ENCODE peak calls at places on chromosomes 7 and 10, in four cellular contexts. Z is HCT116, M is cardiac muscle cell, H is lung. O is an unnamed sample.

GRCh38 chr10:117137911-117138642 is at the start of gene VAX1:
- DNase-seq in H (no peak), Z (no peak), M (no peak), O (no peak)

GRCh38 chr10:116270691-116271592 is 2.1 kb downstream of the GFRA1 start:
- DNase-seq in Z (no peak), H (no peak), M (no peak), O (peak; percentile 85)

GRCh38 chr7:101856488-101857357 is 39.3 kb downstream of the CUX1 start:
- DNase-seq in Z (peak; percentile 97), H (peak; percentile 96), M (peak; percentile 88), O (no peak)

GRCh38 chr10:124996127-124996853 is 54.4 kb downstream of the ZRANB1 start:
- DNase-seq in M (no peak), Z (no peak), H (peak; percentile 26), O (peak; percentile 62)

GRCh38 chr7:923108-924041 is 31.1 kb downstream of the ADAP1 start:
- DNase-seq in H (peak; percentile 65), Z (no peak), M (peak; percentile 48), O (no peak)

GRCh38 chr7:2626498-2627117 is 5.2 kb upstream of the TTYH3 start:
- DNase-seq in M (peak; percentile 92), Z (no peak), H (no peak), O (no peak)

GRCh38 chr10:127018766-127019165 is 113.5 kb downstream of the DOCK1 start:
- DNase-seq in H (no peak), Z (no peak), M (no peak), O (no peak)

GRCh38 chr10:78335691-78336401 is 302.2 kb downstream of the RPS24 start:
- DNase-seq in H (no peak), Z (no peak), M (no peak), O (peak; percentile 54)

GRCh38 chr7:37510043-37510634 is 61.5 kb upstream of the ELMO1 start:
- DNase-seq in Z (no peak), H (no peak), M (peak; percentile 40), O (no peak)

GRCh38 chr7:99270702-99271101 is 1.9 kb upstream of the MYH16 start:
- DNase-seq in M (no peak), H (no peak), Z (no peak), O (no peak)
- TF ChIP-seq CTCF in M (no peak), H (no peak), Z (peak; percentile 10), O (no peak)

GRCh38 chr10:55169509-55169908 is 368.5 kb upstream of the PCDH15 start:
- DNase-seq in Z (no peak), M (no peak), H (no peak), O (no peak)

GRCh38 chr10:55180357-55180756 is 379.3 kb upstream of the PCDH15 start:
- DNase-seq in H (no peak), M (no peak), Z (no peak), O (no peak)

GRCh38 chr10:55174419-55174818 is 373.4 kb upstream of the PCDH15 start:
- DNase-seq in Z (no peak), M (no peak), H (no peak), O (no peak)
- TF ChIP-seq CTCF in Z (no peak), M (no peak), H (no peak), O (peak; percentile 20)

DNA sequence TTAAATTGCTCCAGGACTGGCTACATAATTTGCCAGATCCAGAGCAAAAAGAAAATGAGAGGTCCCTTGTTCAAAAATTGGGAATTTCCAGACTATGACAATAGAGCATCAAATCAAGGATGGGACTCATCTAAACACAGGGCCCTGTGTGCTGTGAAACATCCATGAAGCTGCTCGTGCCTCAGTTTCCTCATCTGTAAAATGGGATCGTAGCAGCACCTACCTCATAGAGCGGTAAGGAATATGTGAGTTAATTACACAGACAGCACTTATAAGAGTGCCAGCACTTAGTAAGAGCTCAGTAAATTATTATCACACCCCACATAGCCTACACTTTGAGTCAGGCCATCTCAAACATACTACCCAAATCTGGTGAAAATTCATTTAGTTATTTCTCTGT is 135.9 kb upstream of the RHEB start:
- DNase-seq in Z (no peak), M (no peak), H (no peak), O (no peak)
- TF ChIP-seq CTCF in Z (no peak), M (no peak), H (no peak), O (no peak)

GRCh38 chr7:96009162-96009561 is 236.8 kb downstream of the DYNC1I1 start:
- DNase-seq in Z (no peak), M (no peak), H (no peak), O (no peak)

GRCh38 chr7:95999481-95999880 is 227.1 kb downstream of the DYNC1I1 start:
- DNase-seq in H (no peak), M (no peak), Z (no peak), O (no peak)

GRCh38 chr7:96004598-96004997 is 232.2 kb downstream of the DYNC1I1 start:
- DNase-seq in H (no peak), Z (no peak), M (no peak), O (no peak)
- TF ChIP-seq CTCF in H (no peak), Z (no peak), M (no peak), O (peak; percentile 55)

DNA sequence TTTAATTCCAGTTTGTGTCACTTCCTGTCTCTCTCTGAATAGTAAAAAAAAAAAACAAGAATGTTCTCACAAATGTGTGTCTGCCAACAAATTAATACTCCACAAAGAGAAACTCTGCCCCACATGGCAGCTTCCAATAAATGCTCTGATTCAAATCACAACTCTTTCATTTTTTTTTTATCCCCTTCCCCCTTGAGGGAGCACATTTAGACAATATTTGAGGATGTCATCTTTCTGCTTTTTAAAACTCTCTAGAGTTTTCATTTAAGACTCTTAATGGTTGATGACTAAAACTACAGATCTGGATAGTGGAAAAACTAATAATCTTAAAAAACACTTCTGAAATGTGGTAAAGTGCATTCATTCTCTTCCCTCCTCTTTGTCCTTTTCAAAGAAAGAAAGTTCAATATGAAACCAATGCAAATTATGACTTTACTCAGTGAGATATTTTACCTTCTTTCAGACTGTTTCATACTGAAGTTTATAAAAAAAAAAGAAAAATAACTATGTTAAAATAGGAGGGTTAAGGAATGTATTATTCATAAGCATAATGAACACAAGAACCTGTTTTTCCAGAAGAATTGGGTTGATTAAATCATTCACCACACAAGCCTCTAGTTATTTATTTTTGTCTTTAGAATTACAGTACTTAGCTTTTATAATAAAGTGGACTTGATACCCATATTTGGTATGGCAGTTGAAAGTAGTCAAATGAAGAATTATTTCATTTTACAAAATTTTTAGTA is 42.4 kb downstream of the ARID5B start:
- DNase-seq in Z (no peak), H (no peak), M (peak; percentile 87), O (no peak)
- TF ChIP-seq CTCF in Z (peak; percentile 26), H (no peak), M (peak; percentile 35), O (peak; percentile 46)

O was measured in osteocyte.